ENCODE peak calls at places on chromosomes 4 and X, in four cellular contexts. One of them, this sample, is unnamed.

GRCh38 chrX:39008554-39008953 is 207.3 kb downstream of the MID1IP1 start:
- DNase-seq in HepG2: no peak
- DNase-seq in H1: no peak
- DNase-seq in GM12878: no peak
- DNase-seq in this sample: no peak

GRCh38 chr4:94420356-94420755 is 31.4 kb upstream of the PDLIM5 start:
- DNase-seq in GM12878: no peak
- DNase-seq in HepG2: no peak
- DNase-seq in H1: no peak
- DNase-seq in this sample: no peak

GRCh38 chr4:8015512-8015911 is 75.9 kb upstream of the AFAP1 start:
- DNase-seq in H1: no peak
- DNase-seq in GM12878: no peak
- DNase-seq in HepG2: no peak
- DNase-seq in this sample: no peak

GRCh38 chrX:153450949-153451277 is 5.1 kb upstream of the TREX2 start:
- DNase-seq in HepG2: no peak
- DNase-seq in H1: no peak
- DNase-seq in GM12878: no peak
- DNase-seq in this sample: no peak

GRCh38 chr4:140046037-140046436 is 107.9 kb downstream of the MAML3 start:
- DNase-seq in H1: no peak
- DNase-seq in HepG2: no peak
- DNase-seq in GM12878: no peak
- DNase-seq in this sample: no peak

GRCh38 chr4:139108567-139109128 is 68.4 kb downstream of the ELF2 start:
- DNase-seq in HepG2: no peak
- DNase-seq in GM12878: no peak
- DNase-seq in H1: no peak
- DNase-seq in this sample: no peak

GRCh38 chr4:7286170-7286569 is 93.8 kb downstream of the SORCS2 start:
- DNase-seq in GM12878: no peak
- DNase-seq in H1: no peak
- DNase-seq in HepG2: no peak
- DNase-seq in this sample: no peak

GRCh38 chr4:132506568-132506967 is 642.5 kb upstream of the PCDH10 start:
- DNase-seq in H1: no peak
- DNase-seq in GM12878: no peak
- DNase-seq in HepG2: no peak
- DNase-seq in this sample: no peak

GRCh38 chr4:63788271-63788670 is 621.0 kb downstream of the TECRL start:
- DNase-seq in H1: no peak
- DNase-seq in HepG2: no peak
- DNase-seq in GM12878: no peak
- DNase-seq in this sample: no peak

GRCh38 chr4:169102011-169102410 is 92.0 kb upstream of the CBR4 start:
- DNase-seq in HepG2: no peak
- DNase-seq in GM12878: no peak
- DNase-seq in H1: no peak
- DNase-seq in this sample: no peak

GRCh38 chr4:184762100-184762499 is 28.2 kb upstream of the CENPU start:
- DNase-seq in HepG2: no peak
- DNase-seq in H1: no peak
- DNase-seq in GM12878: peak
- DNase-seq in this sample: no peak

GRCh38 chr4:168710353-168710946 is 213.6 kb downstream of the PALLD start:
- DNase-seq in H1: no peak
- DNase-seq in HepG2: peak
- DNase-seq in GM12878: no peak
- DNase-seq in this sample: peak

GRCh38 chrX:101265869-101266428 is 25.2 kb downstream of the TAF7L start:
- DNase-seq in H1: no peak
- DNase-seq in HepG2: no peak
- DNase-seq in GM12878: no peak
- DNase-seq in this sample: no peak

GRCh38 chr4:127772769-127773671 is 9.1 kb upstream of the HSPA4L start:
- DNase-seq in HepG2: no peak
- DNase-seq in GM12878: no peak
- DNase-seq in H1: no peak
- DNase-seq in this sample: no peak

GRCh38 chr4:8534601-8535000 is 45.6 kb upstream of the GPR78 start:
- DNase-seq in HepG2: no peak
- DNase-seq in H1: no peak
- DNase-seq in GM12878: no peak
- DNase-seq in this sample: no peak

GRCh38 chr4:26763063-26763462 is 97.6 kb upstream of the STIM2 start:
- DNase-seq in H1: no peak
- DNase-seq in GM12878: no peak
- DNase-seq in HepG2: no peak
- DNase-seq in this sample: no peak

GRCh38 chr4:56575820-56576429 is 70.3 kb downstream of the ARL9 start:
- DNase-seq in HepG2: peak
- DNase-seq in GM12878: no peak
- DNase-seq in H1: no peak
- DNase-seq in this sample: no peak

GRCh38 chr4:173413043-173413442 is 14.1 kb upstream of the SCRG1 start:
- DNase-seq in GM12878: no peak
- DNase-seq in HepG2: no peak
- DNase-seq in H1: no peak
- DNase-seq in this sample: no peak

GRCh38 chr4:44652002-44652401 is 577 bp upstream of the YIPF7 start:
- DNase-seq in HepG2: no peak
- DNase-seq in H1: no peak
- DNase-seq in GM12878: no peak
- DNase-seq in this sample: no peak

GRCh38 chrX:68428431-68428830 is 4.9 kb downstream of the OPHN1 start:
- DNase-seq in H1: no peak
- DNase-seq in GM12878: no peak
- DNase-seq in HepG2: no peak
- DNase-seq in this sample: no peak

GRCh38 chr4:189022441-189023035 is 883.3 kb downstream of the TRIML1 start:
- DNase-seq in HepG2: no peak
- DNase-seq in GM12878: no peak
- DNase-seq in H1: no peak
- DNase-seq in this sample: no peak

GRCh38 chr4:143558286-143558685 is 44.8 kb downstream of the SMARCA5 start:
- DNase-seq in GM12878: no peak
- DNase-seq in HepG2: no peak
- DNase-seq in H1: no peak
- DNase-seq in this sample: no peak

GRCh38 chr4:143558823-143559756 is 45.6 kb downstream of the SMARCA5 start:
- DNase-seq in H1: peak
- DNase-seq in GM12878: peak
- DNase-seq in HepG2: peak
- DNase-seq in this sample: peak

GRCh38 chr4:143555676-143556075 is 42.2 kb downstream of the SMARCA5 start:
- DNase-seq in H1: no peak
- DNase-seq in HepG2: no peak
- DNase-seq in GM12878: no peak
- DNase-seq in this sample: no peak

GRCh38 chr4:143564472-143564871 is 51.0 kb downstream of the SMARCA5 start:
- DNase-seq in GM12878: no peak
- DNase-seq in HepG2: no peak
- DNase-seq in H1: no peak
- DNase-seq in this sample: no peak

GRCh38 chr4:143559757-143560147 is 46.2 kb downstream of the SMARCA5 start:
- DNase-seq in H1: no peak
- DNase-seq in GM12878: no peak
- DNase-seq in HepG2: no peak
- DNase-seq in this sample: no peak
- H3K4me3 ChIP-seq in H1: peak
- H3K4me3 ChIP-seq in GM12878: peak
- H3K4me3 ChIP-seq in HepG2: peak
- H3K4me3 ChIP-seq in this sample: peak

DNA sequence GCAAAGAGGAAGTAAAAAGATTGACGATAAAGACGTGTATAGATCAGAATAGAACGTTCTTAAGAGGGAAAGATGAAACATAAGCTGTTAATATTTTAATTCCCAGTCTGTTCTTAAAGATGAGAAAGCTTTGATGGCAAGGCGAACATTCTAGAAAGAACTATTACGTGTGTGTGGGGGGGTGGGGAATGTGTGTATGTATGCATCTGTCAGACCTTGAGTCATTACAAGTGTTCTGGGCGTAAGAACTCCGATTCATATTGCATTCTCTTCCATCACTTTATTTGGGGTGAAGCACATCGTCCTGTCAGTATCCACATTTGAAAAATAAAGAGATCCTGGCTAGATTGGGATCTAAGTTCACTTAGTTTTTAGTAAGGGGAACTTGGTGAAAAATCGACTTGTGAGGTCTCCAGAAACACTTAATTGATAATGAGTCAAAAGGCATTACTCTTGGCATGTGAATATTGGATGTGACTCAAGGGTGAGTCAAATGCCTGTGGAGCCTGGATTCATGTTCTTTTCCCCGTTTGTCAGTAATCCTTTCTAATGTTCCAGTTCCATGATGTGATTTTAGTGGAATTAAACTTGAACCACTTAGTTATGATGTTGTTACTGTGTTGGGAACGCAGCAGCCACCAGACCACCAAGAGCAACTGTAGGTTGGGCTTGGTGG is 3.1 kb downstream of the SMS start:
- DNase-seq in H1: no peak
- DNase-seq in HepG2: no peak
- DNase-seq in GM12878: no peak
- DNase-seq in this sample: no peak
- TF ChIP-seq SUZ12 in H1: no peak
- TF ChIP-seq SUZ12 in HepG2: no peak
- TF ChIP-seq SUZ12 in GM12878: no peak
- TF ChIP-seq SUZ12 in this sample: no peak

DNA sequence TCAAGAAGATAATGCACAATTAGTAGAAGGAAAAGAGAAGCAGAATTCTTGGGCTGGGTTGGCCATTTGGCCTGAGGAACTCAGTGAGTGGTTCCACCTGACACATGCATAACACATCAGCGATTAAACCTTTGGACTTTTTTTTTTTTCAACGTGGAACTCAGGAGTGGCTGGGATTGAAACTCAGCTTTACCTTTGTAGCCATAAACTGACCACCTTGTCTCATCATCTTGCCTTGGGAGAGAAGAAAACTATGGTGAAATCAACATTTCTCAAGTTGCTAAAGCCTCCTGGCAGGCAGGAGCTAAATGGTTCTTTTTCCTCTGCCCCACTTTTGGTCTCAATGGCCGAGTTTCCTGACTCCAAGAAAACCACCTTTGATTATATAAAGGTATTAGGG is 16.3 kb downstream of the PTTG2 start:
- DNase-seq in GM12878: no peak
- DNase-seq in HepG2: peak
- DNase-seq in H1: no peak
- DNase-seq in this sample: no peak
- H3K4me3 ChIP-seq in GM12878: peak
- H3K4me3 ChIP-seq in HepG2: peak
- H3K4me3 ChIP-seq in H1: peak
- H3K4me3 ChIP-seq in this sample: no peak

DNA sequence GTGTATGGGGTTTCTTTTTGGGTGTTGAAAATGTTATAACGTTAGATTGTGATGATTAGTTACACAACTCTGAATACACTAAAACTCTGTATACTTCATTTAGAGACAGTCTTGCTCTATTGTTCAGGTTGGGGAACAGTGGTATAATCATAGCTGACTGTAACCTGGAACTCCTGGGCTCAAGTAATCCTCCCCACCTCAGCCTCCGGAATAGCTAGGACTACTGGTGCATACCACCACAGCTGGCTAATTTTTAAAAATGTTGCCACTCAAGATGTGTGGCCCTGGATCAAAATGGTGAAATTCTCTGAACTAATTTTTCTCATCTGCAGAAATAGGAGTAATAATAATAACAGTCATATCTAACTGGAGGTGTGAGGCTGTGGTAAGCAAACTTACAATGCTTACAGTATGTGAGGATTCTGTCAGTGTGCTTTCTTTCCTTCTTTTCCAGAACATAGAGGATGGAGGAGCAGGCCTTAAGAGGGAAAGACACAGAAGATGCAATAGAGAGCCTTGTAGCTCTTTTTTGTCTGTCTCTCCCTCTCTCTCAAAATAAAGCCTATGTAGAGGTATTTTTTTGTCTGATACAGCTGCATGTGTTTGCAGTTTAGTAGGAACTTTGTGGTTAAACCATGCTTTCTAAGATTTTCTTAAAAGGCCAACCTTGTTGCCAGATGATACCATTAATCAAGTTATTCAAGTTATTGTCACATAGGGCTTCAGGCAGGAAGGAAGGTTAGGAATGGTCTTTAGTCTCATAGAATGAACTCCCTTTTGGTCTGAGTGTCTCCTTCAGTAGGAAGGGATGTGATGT is 7.5 kb downstream of the ADD1 start:
- DNase-seq in GM12878: no peak
- DNase-seq in H1: no peak
- DNase-seq in HepG2: no peak
- DNase-seq in this sample: no peak
- TF ChIP-seq SUZ12 in GM12878: no peak
- TF ChIP-seq SUZ12 in H1: no peak
- TF ChIP-seq SUZ12 in HepG2: no peak
- TF ChIP-seq SUZ12 in this sample: no peak

DNA sequence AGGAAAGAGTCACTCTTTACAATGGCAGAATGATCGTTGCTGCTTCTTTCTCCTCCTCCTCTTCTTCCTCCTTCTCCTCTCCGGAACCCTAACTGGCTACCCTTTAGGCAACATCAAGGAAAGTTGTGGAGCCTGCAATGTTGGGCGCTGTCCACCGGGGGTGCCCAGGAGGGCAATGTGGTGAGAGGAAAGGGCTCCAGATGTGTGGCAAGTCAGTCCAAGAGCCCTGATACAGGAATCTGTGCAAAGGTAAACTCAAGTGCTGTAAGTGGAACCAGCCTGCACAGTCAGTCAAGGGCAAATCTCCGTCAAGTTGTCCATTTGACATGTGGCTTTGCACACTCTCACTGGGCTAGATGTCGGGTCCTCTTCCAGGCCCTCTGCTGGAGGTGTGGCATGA is 2.8 kb downstream of the RTL5 start:
- DNase-seq in H1: peak
- DNase-seq in GM12878: no peak
- DNase-seq in HepG2: peak
- DNase-seq in this sample: no peak
- H3K4me3 ChIP-seq in H1: no peak
- H3K4me3 ChIP-seq in GM12878: no peak
- H3K4me3 ChIP-seq in HepG2: no peak
- H3K4me3 ChIP-seq in this sample: no peak

GRCh38 chr4:106065018-106065417 is 169.7 kb downstream of the NPNT start:
- DNase-seq in HepG2: no peak
- DNase-seq in H1: no peak
- DNase-seq in GM12878: no peak
- DNase-seq in this sample: no peak

GRCh38 chr4:106063009-106063408 is 167.7 kb downstream of the NPNT start:
- DNase-seq in HepG2: no peak
- DNase-seq in H1: no peak
- DNase-seq in GM12878: no peak
- DNase-seq in this sample: no peak

GRCh38 chr4:106058919-106059318 is 163.6 kb downstream of the NPNT start:
- DNase-seq in HepG2: no peak
- DNase-seq in GM12878: no peak
- DNase-seq in H1: no peak
- DNase-seq in this sample: no peak

GRCh38 chr4:106056914-106057313 is 161.6 kb downstream of the NPNT start:
- DNase-seq in HepG2: no peak
- DNase-seq in H1: no peak
- DNase-seq in GM12878: no peak
- DNase-seq in this sample: peak

GRCh38 chr4:106062452-106062875 is 167.2 kb downstream of the NPNT start:
- DNase-seq in H1: no peak
- DNase-seq in HepG2: peak
- DNase-seq in GM12878: no peak
- DNase-seq in this sample: no peak
- TF ChIP-seq SUZ12 in H1: no peak
- TF ChIP-seq SUZ12 in HepG2: no peak
- TF ChIP-seq SUZ12 in GM12878: no peak
- TF ChIP-seq SUZ12 in this sample: no peak

This sample was measured in NT2/D1.